ENCODE peak calls at places on chromosomes 11 and 22, in six cellular contexts. Q is brain microvascular endothelial cell, F is body of pancreas, W is testis, J is skeletal muscle cell, G is cardiac fibroblast. H is an unnamed sample.
A peak's percentile ranks its signal among the peaks of the same experiment; 100 is the strongest.

GRCh38 chr11:86456075-86456939 is 81.6 kb downstream of the CCDC81 start:
- DNase-seq in Q (peak; percentile 89), F (peak; percentile 85), W (peak; percentile 95), J (peak; percentile 25), G (peak; percentile 91), H (peak; percentile 30)

GRCh38 chr11:70247042-70247709 is 23.3 kb upstream of the PPFIA1 start:
- DNase-seq in Q (no peak), F (no peak), W (no peak), J (no peak), G (peak; percentile 34), H (no peak)

GRCh38 chr11:28673687-28674431 is 565.7 kb downstream of the METTL15 start:
- DNase-seq in Q (no peak), F (no peak), W (no peak), J (peak; percentile 48), G (peak; percentile 45), H (no peak)

GRCh38 chr22:23831781-23832180 is 7.0 kb downstream of the DERL3 start:
- DNase-seq in Q (no peak), F (no peak), W (no peak), J (no peak), G (no peak), H (no peak)

GRCh38 chr22:33270596-33270995 is 212.4 kb upstream of the SYN3 start:
- DNase-seq in Q (no peak), F (no peak), W (no peak), J (no peak), G (no peak), H (no peak)

GRCh38 chr11:116913000-116913399 is 75.6 kb upstream of the APOA1 start:
- DNase-seq in Q (peak; percentile 61), F (no peak), W (no peak), J (peak; percentile 41), G (peak; percentile 81), H (no peak)

GRCh38 chr11:94926698-94927237 is 46.6 kb downstream of the CWC15 start:
- DNase-seq in Q (peak; percentile 93), F (peak; percentile 74), W (peak; percentile 58), J (peak; percentile 95), G (peak; percentile 96), H (no peak)

GRCh38 chr11:73749118-73749517 is 11.8 kb downstream of the RAB6A start:
- DNase-seq in Q (no peak), F (no peak), W (no peak), J (no peak), G (no peak), H (no peak)

GRCh38 chr11:69640260-69640994 is 529 bp upstream of the CCND1 start:
- DNase-seq in Q (no peak), F (peak; percentile 29), W (no peak), J (no peak), G (peak; percentile 60), H (no peak)

GRCh38 chr22:35126993-35127392 is 61.0 kb downstream of the ISX start:
- DNase-seq in Q (no peak), F (no peak), W (no peak), J (no peak), G (no peak), H (no peak)

GRCh38 chr11:117419136-117419914 is 91.7 kb downstream of the CEP164 start:
- DNase-seq in Q (peak; percentile 14), F (no peak), W (no peak), J (no peak), G (peak; percentile 27), H (no peak)

GRCh38 chr11:88552377-88553029 is 215.0 kb upstream of the CTSC start:
- DNase-seq in Q (peak; percentile 43), F (peak; percentile 16), W (peak; percentile 44), J (no peak), G (peak; percentile 73), H (peak; percentile 39)

GRCh38 chr22:48968201-48968959 is 859.3 kb downstream of the BRD1 start:
- DNase-seq in Q (no peak), F (peak; percentile 52), W (peak; percentile 13), J (no peak), G (no peak), H (peak; percentile 4)

GRCh38 chr11:9143726-9144125 is 52.3 kb upstream of the SCUBE2 start:
- DNase-seq in Q (no peak), F (no peak), W (no peak), J (no peak), G (no peak), H (no peak)

GRCh38 chr11:63459586-63459985 is 31.4 kb downstream of the PLAAT5 start:
- DNase-seq in Q (no peak), F (no peak), W (no peak), J (no peak), G (no peak), H (no peak)

GRCh38 chr11:93476796-93477195 is 66.4 kb downstream of the SMCO4 start:
- DNase-seq in Q (peak; percentile 28), F (no peak), W (no peak), J (peak; percentile 17), G (peak; percentile 54), H (no peak)

GRCh38 chr11:1478011-1478410 is 8.6 kb downstream of the MOB2 start:
- DNase-seq in Q (no peak), F (no peak), W (no peak), J (no peak), G (no peak), H (no peak)

GRCh38 chr22:31118046-31118820 is 4.5 kb upstream of the INPP5J start:
- DNase-seq in Q (no peak), F (no peak), W (no peak), J (no peak), G (no peak), H (no peak)

GRCh38 chr22:36301851-36302250 is 48.9 kb downstream of the APOL1 start:
- DNase-seq in Q (no peak), F (no peak), W (no peak), J (no peak), G (peak; percentile 40), H (no peak)

GRCh38 chr22:29768052-29768680 is 997 bp downstream of the UQCR10 start:
- DNase-seq in Q (no peak), F (no peak), W (no peak), J (no peak), G (no peak), H (no peak)

GRCh38 chr11:46597609-46598219 is 3.9 kb upstream of the AMBRA1 start:
- DNase-seq in Q (peak; percentile 72), F (no peak), W (no peak), J (no peak), G (peak; percentile 67), H (no peak)

GRCh38 chr11:15941206-15941770 is 415.1 kb downstream of the SOX6 start:
- DNase-seq in Q (no peak), F (no peak), W (peak; percentile 62), J (peak; percentile 28), G (peak; percentile 23), H (no peak)

GRCh38 chr11:65489706-65490310 is 9.0 kb upstream of the MALAT1 start:
- DNase-seq in Q (peak; percentile 27), F (no peak), W (no peak), J (no peak), G (peak; percentile 42), H (no peak)

GRCh38 chr11:1823376-1824220 is 11.2 kb upstream of the SYT8 start:
- DNase-seq in Q (no peak), F (peak; percentile 69), W (no peak), J (no peak), G (no peak), H (no peak)

DNA sequence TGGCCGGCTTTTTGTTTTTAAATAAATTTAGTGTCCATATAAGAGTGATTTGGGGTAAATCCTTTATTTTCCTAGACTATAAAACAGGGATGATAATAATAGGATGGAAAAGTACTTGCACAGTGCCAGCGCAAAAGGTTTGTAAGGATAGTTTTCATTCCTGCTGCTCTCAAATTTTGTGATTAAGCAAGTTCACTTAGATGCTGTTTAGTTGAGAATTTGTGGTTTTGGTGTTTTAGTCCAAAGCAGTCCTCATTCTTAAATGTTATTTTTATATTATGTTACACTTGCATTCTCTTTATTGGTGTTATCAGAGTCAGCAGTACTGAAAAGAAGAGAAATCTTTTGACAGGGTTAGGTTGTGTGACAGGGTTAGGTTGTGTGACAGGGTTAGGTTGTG is 47.9 kb downstream of the PPP6R3 start:
- DNase-seq in Q (no peak), F (no peak), W (no peak), J (no peak), G (no peak), H (no peak)
- H3K4me3 ChIP-seq in Q (no peak overlapping the region), F (no peak overlapping the region), W (no peak overlapping the region), J (no peak overlapping the region), G (no peak overlapping the region), H (no peak overlapping the region)

GRCh38 chr11:78100276-78101040 is 20.8 kb upstream of the NDUFC2 start:
- DNase-seq in Q (no peak), F (no peak), W (no peak), J (no peak), G (no peak), H (no peak)
- H3K4me3 ChIP-seq in Q (no peak overlapping the region), F (no peak overlapping the region), W (no peak overlapping the region), J (no peak overlapping the region), G (no peak overlapping the region), H (no peak overlapping the region)

GRCh38 chr22:24894220-24894975 is 52.1 kb downstream of the LHFPL7 start:
- DNase-seq in Q (peak; percentile 95), F (peak; percentile 98), W (peak; percentile 63), J (peak; percentile 77), G (peak; percentile 99), H (no peak)

GRCh38 chr22:24894998-24895397 is 51.5 kb downstream of the LHFPL7 start:
- DNase-seq in Q (peak; percentile 56), F (peak; percentile 82), W (peak; percentile 77), J (peak; percentile 30), G (peak; percentile 90), H (no peak)

GRCh38 chr22:24893341-24894070 is 53.0 kb downstream of the LHFPL7 start:
- DNase-seq in Q (no peak), F (no peak), W (no peak), J (no peak), G (no peak), H (no peak)
- H3K4me3 ChIP-seq in Q (no peak overlapping the region), F (no peak overlapping the region), W (no peak overlapping the region), J (no peak overlapping the region), G (no peak overlapping the region), H (no peak overlapping the region)

GRCh38 chr11:115409691-115410220 is 94.5 kb downstream of the CADM1 start:
- DNase-seq in Q (no peak), F (no peak), W (no peak), J (no peak), G (no peak), H (no peak)
- H3K4me3 ChIP-seq in Q (no peak overlapping the region), F (no peak overlapping the region), W (no peak overlapping the region), J (no peak overlapping the region), G (no peak overlapping the region), H (no peak overlapping the region)

GRCh38 chr22:20979243-20979809 is 2.8 kb upstream of the LZTR1 start:
- DNase-seq in Q (peak; percentile 71), F (peak; percentile 79), W (peak; percentile 69), J (peak; percentile 54), G (peak; percentile 83), H (peak; percentile 57)
- H3K4me3 ChIP-seq in Q (peak overlapping the region; percentile 29), F (no peak overlapping the region), W (peak overlapping the region; percentile 1), J (peak overlapping the region; percentile 21), G (peak overlapping the region; percentile 11), H (no peak overlapping the region)

DNA sequence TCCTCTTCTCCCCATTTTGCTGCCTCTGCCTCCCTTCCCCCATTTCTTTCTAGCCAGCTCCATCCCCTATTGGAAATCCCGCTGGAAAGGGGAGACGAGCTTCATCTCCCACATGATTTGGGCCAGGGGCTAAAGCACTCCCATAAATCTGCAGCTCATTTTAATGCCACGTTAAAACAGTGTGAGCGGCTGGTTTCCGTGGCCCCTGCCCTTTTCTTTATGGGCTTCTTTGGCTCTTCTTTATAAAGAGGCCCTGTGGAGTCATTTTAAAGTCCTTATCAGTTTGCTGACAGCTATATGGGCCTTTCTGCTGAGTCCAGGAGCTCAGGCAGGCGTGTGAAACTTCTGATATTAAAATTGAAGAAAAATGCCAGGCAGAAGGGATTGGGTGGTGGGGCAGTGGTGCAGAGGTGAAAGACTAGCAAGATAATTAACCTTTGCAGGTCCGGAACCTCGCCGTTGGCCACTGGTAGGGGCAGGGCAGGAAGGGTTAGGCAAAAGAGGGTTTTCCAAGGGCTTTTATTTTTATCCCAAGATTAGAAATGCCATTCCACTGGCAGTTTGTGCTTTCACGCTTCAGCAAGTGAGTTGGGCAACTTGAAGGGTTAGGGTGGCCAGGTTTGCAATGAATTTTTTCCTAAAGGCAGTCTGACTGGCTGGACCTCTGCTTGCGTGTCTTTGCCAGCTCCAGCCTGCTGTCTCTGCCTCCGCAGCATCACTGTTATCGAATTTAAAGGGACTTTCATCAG is 44.3 kb downstream of the EXT2 start:
- DNase-seq in Q (no peak), F (no peak), W (no peak), J (no peak), G (no peak), H (no peak)
- H3K4me3 ChIP-seq in Q (no peak overlapping the region), F (no peak overlapping the region), W (no peak overlapping the region), J (no peak overlapping the region), G (no peak overlapping the region), H (no peak overlapping the region)